ENCODE peak calls at places on chromosomes 11 and 22, in nine cellular contexts. O, H, J, Q, F, T, S, E and V are unnamed samples. For H3K4me1 and H3K36me3, the result is how much of the 10 kb centered on the place peaks cover.

GRCh38 chr11:116773203-116774112 is 671 bp upstream of the BUD13 start:
- DNase-seq in O (no peak), H (no peak), J (no peak), Q (no peak), F (no peak), T (no peak), S (no peak), E (peak), V (no peak)

GRCh38 chr11:126716456-126717083 is 284.0 kb downstream of the KIRREL3 start:
- DNase-seq in O (no peak), H (peak), J (peak), Q (peak), F (peak), T (peak), S (no peak), E (no peak), V (no peak)

GRCh38 chr11:123470862-123471261 is 40.8 kb downstream of the GRAMD1B start:
- DNase-seq in O (no peak), H (no peak), J (no peak), Q (no peak), F (no peak), T (no peak), S (no peak), E (no peak), V (no peak)

GRCh38 chr11:83685730-83686129 is 399.6 kb upstream of the CCDC90B start:
- DNase-seq in O (no peak), H (no peak), J (no peak), Q (no peak), F (no peak), T (no peak), S (no peak), E (no peak), V (no peak)

GRCh38 chr11:63592975-63593395 is 21.2 kb downstream of the PLAAT3 start:
- DNase-seq in O (no peak), H (no peak), J (no peak), Q (no peak), F (peak), T (no peak), S (no peak), E (no peak), V (no peak)

GRCh38 chr11:45827123-45827522 is 20.2 kb upstream of the CRY2 start:
- DNase-seq in O (no peak), H (no peak), J (no peak), Q (no peak), F (no peak), T (no peak), S (no peak), E (no peak), V (no peak)

GRCh38 chr11:40029406-40029805 is 1430.0 kb downstream of the LRRC4C start:
- DNase-seq in O (no peak), H (no peak), J (no peak), Q (no peak), F (peak), T (peak), S (no peak), E (no peak), V (no peak)

GRCh38 chr11:130318031-130318673 is 3.4 kb upstream of the ZBTB44 start:
- DNase-seq in O (no peak), H (no peak), J (no peak), Q (no peak), F (no peak), T (no peak), S (no peak), E (no peak), V (no peak)

GRCh38 chr11:128897841-128898240 is 6.7 kb downstream of the KCNJ5 start:
- DNase-seq in O (no peak), H (no peak), J (no peak), Q (no peak), F (no peak), T (no peak), S (no peak), E (no peak), V (no peak)

GRCh38 chr11:112961751-112962747 is 829 bp downstream of the NCAM1 start:
- DNase-seq in O (peak), H (no peak), J (no peak), Q (peak), F (peak), T (no peak), S (peak), E (no peak), V (peak)

GRCh38 chr11:122167100-122167499 is 51.1 kb upstream of the BLID start:
- DNase-seq in O (no peak), H (no peak), J (no peak), Q (no peak), F (peak), T (no peak), S (no peak), E (no peak), V (no peak)

GRCh38 chr11:28169816-28170215 is 61.6 kb downstream of the METTL15 start:
- DNase-seq in O (no peak), H (no peak), J (no peak), Q (no peak), F (no peak), T (no peak), S (no peak), E (no peak), V (no peak)

GRCh38 chr11:67409261-67409666 is 5.4 kb downstream of the TBC1D10C start:
- DNase-seq in O (no peak), H (peak), J (peak), Q (no peak), F (no peak), T (peak), S (no peak), E (no peak), V (no peak)
- H3K4me1 ChIP-seq in O (under half), H (half or more), J (half or more), Q (under half), F (under half), T (under half), S (under half), E (under half), V (under half)

GRCh38 chr22:27995801-27996528 is 76.9 kb upstream of the PITPNB start:
- DNase-seq in O (peak), H (no peak), J (no peak), Q (no peak), F (no peak), T (no peak), S (peak), E (no peak), V (peak)
- H3K36me3 ChIP-seq in O (half or more), H (under half), J (under half), Q (under half), F (under half), T (half or more), S (under half), E (under half), V (under half)

DNA sequence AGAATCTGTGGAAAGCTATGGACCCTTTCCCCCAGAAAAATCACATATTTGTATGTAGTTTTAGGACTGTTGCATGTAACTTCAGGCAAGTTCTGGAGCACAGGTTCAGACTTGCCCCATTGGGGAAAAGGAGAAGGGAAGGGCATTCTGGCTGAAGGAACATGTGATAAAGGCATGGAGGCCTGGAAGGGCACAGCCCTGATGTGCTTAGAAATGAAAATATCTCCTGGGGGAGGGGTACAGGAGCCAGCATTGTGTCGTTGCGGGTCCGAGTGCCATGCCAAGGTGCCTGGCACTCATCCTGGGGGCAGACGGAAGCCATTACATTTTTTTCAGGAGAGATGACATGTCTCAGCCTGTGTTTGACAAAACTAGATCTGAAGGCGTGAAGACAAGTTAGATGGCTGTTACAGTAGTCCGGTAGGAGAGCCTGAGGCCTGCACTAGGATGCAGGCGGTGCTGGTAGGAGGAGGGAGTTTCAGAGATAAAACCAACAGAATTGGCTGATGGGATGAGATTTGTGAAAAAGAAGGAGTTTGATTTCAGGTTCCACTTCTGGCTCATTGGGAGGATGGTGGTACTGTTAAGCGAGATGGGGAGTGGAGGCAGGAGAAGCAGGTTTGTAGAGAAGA is 96.9 kb downstream of the TEAD1 start:
- DNase-seq in O (no peak), H (no peak), J (no peak), Q (no peak), F (no peak), T (no peak), S (no peak), E (no peak), V (no peak)
- H3K4me1 ChIP-seq in O (under half), H (under half), J (under half), Q (under half), F (half or more), T (under half), S (under half), E (under half), V (under half)

GRCh38 chr11:62142921-62143320 is 19.1 kb downstream of the INCENP start:
- DNase-seq in O (peak), H (no peak), J (no peak), Q (no peak), F (no peak), T (peak), S (no peak), E (no peak), V (peak)
- H3K36me3 ChIP-seq in O (half or more), H (under half), J (under half), Q (under half), F (under half), T (half or more), S (under half), E (half or more), V (under half)

DNA sequence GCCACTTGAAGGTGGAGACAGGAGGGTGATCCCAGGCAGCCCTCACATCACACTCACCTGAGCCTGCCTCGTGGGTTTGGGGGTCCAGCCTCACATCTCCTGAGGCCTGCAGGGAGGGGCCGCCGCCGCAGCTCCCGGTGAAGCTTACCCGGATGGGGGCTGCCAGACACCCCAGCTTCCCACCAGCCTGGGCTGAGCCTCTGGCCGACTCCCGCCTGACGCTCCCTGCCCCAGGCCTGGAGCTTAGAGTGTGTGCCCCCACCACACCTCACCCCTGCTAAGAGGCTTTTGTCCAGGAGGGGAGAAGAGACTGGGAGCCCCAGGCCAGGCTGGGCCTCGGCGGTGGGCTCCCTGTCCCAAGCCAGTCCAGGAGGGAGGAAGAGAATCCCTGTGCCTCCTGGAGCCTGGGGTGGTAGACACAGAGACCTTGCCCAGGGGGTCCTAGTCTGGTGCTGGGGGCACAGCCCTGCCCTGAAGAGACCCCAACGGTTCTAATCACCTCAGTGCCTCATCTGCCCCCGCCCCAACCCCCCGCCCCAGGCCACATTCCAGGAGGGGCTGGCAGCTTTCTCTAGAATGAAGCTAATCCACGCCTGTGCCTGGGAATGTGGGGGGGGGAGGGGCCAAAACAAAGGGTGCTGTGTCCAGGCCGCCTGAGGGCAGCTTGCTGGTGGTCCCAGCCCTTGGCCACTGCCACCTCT is at the start of gene SLC16A8:
- DNase-seq in O (peak), H (no peak), J (no peak), Q (no peak), F (peak), T (no peak), S (peak), E (no peak), V (peak)
- H3K4me1 ChIP-seq in O (under half), H (under half), J (under half), Q (under half), F (under half), T (under half), S (under half), E (under half), V (under half)

DNA sequence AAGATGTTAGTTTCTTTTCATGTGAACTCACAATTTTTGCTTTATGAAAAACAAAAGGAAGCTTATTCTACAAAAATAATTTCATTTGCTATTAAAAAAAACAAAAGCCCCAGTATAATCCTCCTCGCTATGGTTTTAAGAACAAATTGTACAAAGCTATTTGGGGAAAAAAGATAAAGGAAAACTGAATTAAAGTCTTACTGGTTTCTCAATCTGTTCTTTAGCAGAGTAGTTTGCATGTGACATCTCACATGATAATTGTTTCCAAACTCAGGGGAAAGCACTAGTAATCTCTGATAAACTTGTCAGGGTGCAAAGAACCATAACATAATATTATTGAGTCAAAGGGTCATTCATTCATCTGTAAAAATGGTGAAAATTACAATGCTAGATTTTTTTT is 2.9 kb upstream of the DDI1 start:
- DNase-seq in O (no peak), H (no peak), J (no peak), Q (no peak), F (no peak), T (no peak), S (no peak), E (no peak), V (no peak)
- H3K36me3 ChIP-seq in O (under half), H (under half), J (under half), Q (under half), F (under half), T (under half), S (under half), E (under half), V (under half)

GRCh38 chr11:7572001-7572712 is 58.4 kb downstream of the PPFIBP2 start:
- DNase-seq in O (peak), H (no peak), J (no peak), Q (no peak), F (peak), T (peak), S (no peak), E (no peak), V (no peak)
- H3K4me1 ChIP-seq in O (half or more), H (under half), J (under half), Q (under half), F (half or more), T (half or more), S (under half), E (under half), V (under half)